ENCODE peak calls at places on chromosome 1, in eight cellular contexts. F is pancreas, H is SJSA1, L is adrenal gland, Z is A549, J is tibial artery, D is body of pancreas, B is heart left ventricle. V is an unnamed sample. For H3K4me1, the result is how much of the 10 kb centered on the place peaks cover.

GRCh38 chr1:155005076-155005971 is 2.7 kb downstream of the ZBTB7B start:
- DNase-seq in F (peak), H (no peak), L (peak), Z (peak), J (peak), D (peak), B (peak), V (peak)

GRCh38 chr1:37481289-37482003 is 7.1 kb downstream of the ZC3H12A start:
- DNase-seq in F (no peak), H (no peak), L (peak), Z (peak), J (no peak), D (no peak), B (no peak), V (no peak)

GRCh38 chr1:245971711-245972085 is 535.4 kb downstream of the SMYD3 start:
- DNase-seq in F (no peak), H (no peak), L (no peak), Z (no peak), J (no peak), D (no peak), B (no peak), V (no peak)

GRCh38 chr1:6651889-6652288 is 27.2 kb downstream of the THAP3 start:
- DNase-seq in F (no peak), H (no peak), L (no peak), Z (no peak), J (no peak), D (no peak), B (no peak), V (no peak)

GRCh38 chr1:71881611-71882010 is 400.7 kb downstream of the NEGR1 start:
- DNase-seq in F (no peak), H (no peak), L (no peak), Z (no peak), J (no peak), D (no peak), B (no peak), V (no peak)

GRCh38 chr1:7441442-7441841 is 329.7 kb upstream of the VAMP3 start:
- DNase-seq in F (no peak), H (no peak), L (peak), Z (no peak), J (no peak), D (peak), B (no peak), V (no peak)

GRCh38 chr1:23984417-23985186 is 4.5 kb upstream of the SRSF10 start:
- DNase-seq in F (no peak), H (no peak), L (no peak), Z (peak), J (no peak), D (peak), B (no peak), V (peak)

GRCh38 chr1:110212165-110213142 is 2.3 kb downstream of the KCNC4 start:
- DNase-seq in F (no peak), H (no peak), L (no peak), Z (no peak), J (no peak), D (no peak), B (no peak), V (no peak)

DNA sequence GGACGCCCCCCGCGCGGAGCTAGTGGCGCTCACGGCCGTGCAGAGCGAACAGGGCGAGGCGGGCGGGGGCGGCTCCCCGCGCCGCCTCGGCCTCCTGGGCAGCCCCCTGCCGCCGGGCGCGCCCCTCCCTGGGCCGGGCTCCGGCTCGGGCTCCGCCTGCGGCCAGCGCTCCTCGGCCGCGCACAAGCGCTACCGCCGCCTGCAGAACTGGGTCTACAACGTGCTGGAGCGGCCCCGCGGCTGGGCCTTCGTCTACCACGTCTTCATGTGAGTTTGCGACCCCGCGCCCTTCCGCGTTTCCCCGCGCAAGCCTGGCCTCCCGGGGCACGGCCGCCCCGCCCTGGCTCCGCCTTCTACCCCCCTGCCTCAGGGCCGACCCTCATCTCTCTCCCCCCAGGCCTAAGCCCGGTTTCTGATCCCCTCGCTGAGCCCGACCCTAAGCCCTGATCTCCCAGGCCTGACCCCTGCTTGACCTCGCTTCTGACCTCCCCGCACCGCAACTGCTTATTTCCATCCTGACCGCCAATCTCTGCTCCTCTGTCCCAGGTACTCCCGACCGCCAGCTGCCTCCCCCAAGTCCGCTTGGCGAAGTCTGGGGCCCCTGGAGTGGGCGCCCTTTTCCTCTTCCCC is 669 bp downstream of the KCNQ4 start:
- DNase-seq in F (no peak), H (no peak), L (no peak), Z (no peak), J (no peak), D (peak), B (no peak), V (no peak)
- H3K4me1 ChIP-seq in F (under half), H (under half), L (under half), Z (under half), J (under half), D (under half), B (under half), V (under half)

GRCh38 chr1:2946999-2947650 is 74.1 kb upstream of the ACTRT2 start:
- DNase-seq in F (no peak), H (no peak), L (peak), Z (no peak), J (no peak), D (peak), B (no peak), V (no peak)
- H3K4me1 ChIP-seq in F (under half), H (under half), L (under half), Z (under half), J (under half), D (under half), B (under half), V (under half)

DNA sequence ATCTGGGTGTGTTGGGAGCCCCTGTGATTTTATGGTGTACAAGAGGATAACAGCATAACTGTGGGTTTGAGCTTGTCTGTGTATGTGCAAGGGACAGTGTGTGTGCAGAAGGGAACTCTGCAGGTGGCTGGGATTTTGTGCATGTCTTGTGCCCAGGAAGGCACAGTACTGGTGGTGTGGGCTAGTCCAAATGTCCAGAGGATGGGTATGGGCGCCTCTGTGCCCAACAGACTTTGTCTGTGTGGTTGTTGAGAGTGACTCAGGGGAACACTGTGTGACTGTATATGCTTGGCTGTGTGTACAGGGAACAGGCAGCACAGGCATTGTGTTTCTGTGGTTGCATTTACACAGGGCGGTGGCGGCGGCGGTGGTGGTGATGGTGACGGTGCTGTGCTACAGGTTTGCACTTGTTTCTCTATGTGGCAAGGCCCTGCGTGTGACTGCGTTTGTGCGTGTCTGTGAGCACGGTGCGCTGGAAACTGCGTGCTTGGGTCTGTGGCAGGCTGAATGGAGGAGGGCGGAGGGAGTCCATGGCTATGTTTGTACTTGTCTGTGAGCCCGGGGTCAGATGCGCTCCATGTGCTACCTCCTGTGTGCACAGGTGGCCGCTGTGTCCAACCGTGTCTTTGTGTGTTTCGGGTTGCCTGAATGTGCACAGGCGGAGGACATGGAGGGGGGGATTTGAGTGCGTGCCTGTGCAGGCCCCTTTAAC is 32.3 kb upstream of the WASF2 start:
- DNase-seq in F (no peak), H (no peak), L (no peak), Z (no peak), J (peak), D (no peak), B (no peak), V (peak)
- H3K4me1 ChIP-seq in F (under half), H (under half), L (half or more), Z (under half), J (half or more), D (under half), B (half or more), V (under half)

GRCh38 chr1:29973406-29973805 is 737.1 kb downstream of the PTPRU start:
- DNase-seq in F (no peak), H (peak), L (no peak), Z (no peak), J (no peak), D (no peak), B (no peak), V (no peak)

GRCh38 chr1:29974345-29974744 is 738.0 kb downstream of the PTPRU start:
- DNase-seq in F (no peak), H (peak), L (no peak), Z (peak), J (no peak), D (no peak), B (no peak), V (peak)

GRCh38 chr1:29972664-29973063 is 736.3 kb downstream of the PTPRU start:
- DNase-seq in F (no peak), H (no peak), L (no peak), Z (no peak), J (no peak), D (no peak), B (no peak), V (no peak)

GRCh38 chr1:29977550-29977949 is 741.2 kb downstream of the PTPRU start:
- DNase-seq in F (no peak), H (no peak), L (no peak), Z (no peak), J (no peak), D (no peak), B (no peak), V (no peak)

DNA sequence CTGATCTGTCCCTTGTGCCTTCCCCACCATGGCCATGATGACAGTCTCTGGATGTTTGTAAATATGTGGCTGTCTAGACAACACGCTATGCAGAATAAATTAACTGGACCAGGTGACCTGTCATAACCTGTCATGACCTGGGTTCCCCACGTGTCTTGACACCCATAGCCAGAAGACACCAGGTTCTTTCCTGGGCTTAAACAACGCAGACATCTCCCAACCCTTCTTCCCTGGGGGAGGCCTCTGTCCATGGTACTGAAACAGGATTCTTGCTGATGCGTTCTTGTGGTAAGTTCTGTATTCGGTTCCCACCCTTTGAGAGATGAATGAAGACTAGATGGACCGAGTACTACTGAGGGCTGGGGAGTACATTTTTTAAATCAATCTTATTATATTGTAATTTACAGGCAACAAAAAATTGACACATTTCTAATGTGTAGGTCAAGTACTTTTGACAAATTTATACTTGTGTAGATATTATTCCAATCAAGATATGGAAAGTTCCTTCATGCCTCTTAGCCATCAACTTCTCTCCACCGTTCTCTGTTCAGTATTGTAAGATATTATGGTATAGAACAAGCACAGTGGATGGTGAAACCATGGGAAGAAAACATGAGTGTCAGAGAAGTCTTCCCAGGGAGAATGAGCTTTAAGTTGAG is 738.8 kb downstream of the PTPRU start:
- DNase-seq in F (no peak), H (no peak), L (no peak), Z (peak), J (no peak), D (no peak), B (no peak), V (peak)
- H3K4me1 ChIP-seq in F (under half), H (under half), L (under half), Z (under half), J (under half), D (under half), B (under half), V (under half)

GRCh38 chr1:234286206-234286605 is 87.0 kb upstream of the COA6 start:
- DNase-seq in F (no peak), H (no peak), L (no peak), Z (no peak), J (no peak), D (no peak), B (no peak), V (no peak)
- H3K4me1 ChIP-seq in F (under half), H (under half), L (under half), Z (under half), J (under half), D (under half), B (under half), V (under half)

V was measured in PC-3.